ENCODE peak calls at places on chromosome 19, in seven cellular contexts. F, K, M, L, B, O and P are unnamed samples.

GRCh38 chr19:52351512-52351911 is 15.5 kb downstream of the ZNF610 start:
- DNase-seq in F (no peak), K (no peak), M (no peak), L (no peak), B (no peak), O (no peak), P (no peak)

GRCh38 chr19:16436780-16437179 is 35.0 kb downstream of the EPS15L1 start:
- DNase-seq in F (no peak), K (no peak), M (no peak), L (no peak), B (no peak), O (peak), P (no peak)

GRCh38 chr19:11291415-11291814 is 4.5 kb upstream of the TSPAN16 start:
- DNase-seq in F (no peak), K (no peak), M (no peak), L (no peak), B (no peak), O (no peak), P (no peak)

GRCh38 chr19:33416307-33417215 is 43.1 kb downstream of the CEBPG start:
- DNase-seq in F (no peak), K (no peak), M (peak), L (peak), B (no peak), O (peak), P (peak)

GRCh38 chr19:58519087-58519354 is 589 bp downstream of the ZBTB45 start:
- DNase-seq in F (peak), K (peak), M (peak), L (no peak), B (peak), O (peak), P (peak)

GRCh38 chr19:31308781-31309180 is 40.5 kb downstream of the TSHZ3 start:
- DNase-seq in F (no peak), K (no peak), M (no peak), L (no peak), B (no peak), O (no peak), P (no peak)

GRCh38 chr19:41688098-41688497 is at the start of gene CEACAM7:
- DNase-seq in F (no peak), K (no peak), M (no peak), L (no peak), B (no peak), O (no peak), P (no peak)

GRCh38 chr19:17424743-17425365 is 5.0 kb downstream of the MVB12A start:
- DNase-seq in F (peak), K (no peak), M (peak), L (no peak), B (no peak), O (peak), P (no peak)

GRCh38 chr19:40663712-40664692 is 26.4 kb downstream of the NUMBL start:
- DNase-seq in F (no peak), K (no peak), M (no peak), L (no peak), B (no peak), O (no peak), P (peak)

GRCh38 chr19:47698631-47699359 is 14.4 kb upstream of the EHD2 start:
- DNase-seq in F (no peak), K (no peak), M (no peak), L (no peak), B (no peak), O (peak), P (peak)

GRCh38 chr19:3586124-3586626 is 897 bp downstream of the GIPC3 start:
- DNase-seq in F (no peak), K (no peak), M (peak), L (peak), B (no peak), O (peak), P (no peak)

GRCh38 chr19:50837300-50837699 is 3.9 kb upstream of the KLK15 start:
- DNase-seq in F (no peak), K (no peak), M (no peak), L (no peak), B (no peak), O (no peak), P (no peak)

GRCh38 chr19:48741222-48741999 is 1.0 kb upstream of the RASIP1 start:
- DNase-seq in F (peak), K (no peak), M (no peak), L (no peak), B (no peak), O (peak), P (peak)

GRCh38 chr19:38362076-38362945 is 12.1 kb upstream of the PSMD8 start:
- DNase-seq in F (peak), K (no peak), M (peak), L (peak), B (peak), O (peak), P (peak)

GRCh38 chr19:1102407-1103106 is 1.2 kb upstream of the GPX4 start:
- DNase-seq in F (no peak), K (no peak), M (no peak), L (no peak), B (peak), O (peak), P (no peak)

GRCh38 chr19:47240996-47241918 is 10.3 kb upstream of the BBC3 start:
- DNase-seq in F (no peak), K (no peak), M (peak), L (peak), B (no peak), O (peak), P (peak)

GRCh38 chr19:10000171-10000826 is 10.0 kb downstream of the COL5A3 start:
- DNase-seq in F (peak), K (no peak), M (peak), L (peak), B (no peak), O (peak), P (no peak)

GRCh38 chr19:45767410-45767880 is 1.6 kb downstream of the SIX5 start:
- DNase-seq in F (peak), K (no peak), M (no peak), L (no peak), B (peak), O (peak), P (peak)

GRCh38 chr19:1161716-1162115 is 12.4 kb downstream of the SBNO2 start:
- DNase-seq in F (no peak), K (no peak), M (no peak), L (no peak), B (no peak), O (peak), P (no peak)

GRCh38 chr19:36093687-36094086 is 17.3 kb upstream of the OVOL3 start:
- DNase-seq in F (no peak), K (no peak), M (no peak), L (no peak), B (no peak), O (no peak), P (no peak)

GRCh38 chr19:5288347-5288739 is 52.3 kb downstream of the PTPRS start:
- DNase-seq in F (no peak), K (no peak), M (no peak), L (no peak), B (no peak), O (peak), P (no peak)

GRCh38 chr19:39212377-39212742 is 8.3 kb upstream of the SYCN start:
- DNase-seq in F (peak), K (no peak), M (peak), L (peak), B (no peak), O (peak), P (no peak)

GRCh38 chr19:56595548-56595899 is 422 bp downstream of the ZNF71 start:
- DNase-seq in F (no peak), K (no peak), M (no peak), L (no peak), B (peak), O (no peak), P (no peak)

GRCh38 chr19:45352914-45353796 is 12.6 kb downstream of the KLC3 start:
- DNase-seq in F (no peak), K (no peak), M (no peak), L (no peak), B (no peak), O (no peak), P (no peak)

GRCh38 chr19:13834308-13834790 is 39.1 kb downstream of the ZSWIM4 start:
- DNase-seq in F (no peak), K (no peak), M (peak), L (no peak), B (no peak), O (no peak), P (peak)

GRCh38 chr19:12137541-12137940 is 2.6 kb downstream of the ZNF20 start:
- DNase-seq in F (no peak), K (no peak), M (peak), L (peak), B (no peak), O (no peak), P (no peak)

GRCh38 chr19:56403261-56403660 is 871 bp upstream of the ZNF583 start:
- DNase-seq in F (no peak), K (no peak), M (no peak), L (no peak), B (no peak), O (no peak), P (no peak)

GRCh38 chr19:7395360-7395781 is 46.6 kb downstream of the ARHGEF18 start:
- DNase-seq in F (no peak), K (no peak), M (no peak), L (no peak), B (no peak), O (no peak), P (no peak)

GRCh38 chr19:29568036-29568788 is 37.9 kb upstream of the POP4 start:
- DNase-seq in F (no peak), K (no peak), M (no peak), L (no peak), B (no peak), O (no peak), P (no peak)

GRCh38 chr19:29665826-29666633 is 769 bp downstream of the PLEKHF1 start:
- DNase-seq in F (peak), K (no peak), M (peak), L (no peak), B (no peak), O (peak), P (peak)

GRCh38 chr19:16062789-16063188 is 13.5 kb upstream of the TPM4 start:
- DNase-seq in F (no peak), K (no peak), M (peak), L (peak), B (no peak), O (peak), P (no peak)